ENCODE peak calls at places on chromosomes 13 and 19, in six cellular contexts. K is transverse colon, Q is AG10803, J is GM23338, Y is heart right ventricle, G is lower leg skin. I is an unnamed sample.

GRCh38 chr13:26561636-26562537 is 4.4 kb downstream of the WASF3 start:
- DNase-seq in K (no peak), Q (peak), J (peak), Y (no peak), G (no peak), I (peak)

GRCh38 chr13:113090415-113090770 is 15.2 kb upstream of the F7 start:
- DNase-seq in K (no peak), Q (no peak), J (peak), Y (no peak), G (no peak), I (no peak)

GRCh38 chr13:50189450-50189849 is 174.2 kb downstream of the KCNRG start:
- DNase-seq in K (no peak), Q (no peak), J (peak), Y (no peak), G (no peak), I (no peak)

GRCh38 chr19:32830231-32831014 is 39.1 kb downstream of the SLC7A9 start:
- DNase-seq in K (no peak), Q (peak), J (no peak), Y (no peak), G (no peak), I (peak)

GRCh38 chr19:45901432-45901903 is 945 bp downstream of the MYPOP start:
- DNase-seq in K (peak), Q (peak), J (peak), Y (peak), G (no peak), I (peak)

GRCh38 chr13:21033224-21033855 is 28.0 kb downstream of the LATS2 start:
- DNase-seq in K (peak), Q (peak), J (no peak), Y (no peak), G (peak), I (peak)

GRCh38 chr13:93345642-93346220 is 119.1 kb downstream of the GPC6 start:
- DNase-seq in K (no peak), Q (peak), J (no peak), Y (no peak), G (no peak), I (no peak)

GRCh38 chr13:101204270-101205011 is 211.9 kb downstream of the NALCN start:
- DNase-seq in K (no peak), Q (peak), J (no peak), Y (no peak), G (no peak), I (peak)

GRCh38 chr19:54364775-54365257 is at the start of gene LAIR1:
- DNase-seq in K (peak), Q (no peak), J (no peak), Y (peak), G (no peak), I (no peak)

GRCh38 chr13:102033316-102033715 is 368.5 kb downstream of the FGF14 start:
- DNase-seq in K (no peak), Q (no peak), J (no peak), Y (no peak), G (no peak), I (no peak)

GRCh38 chr19:1286451-1286858 is 782 bp downstream of the EFNA2 start:
- DNase-seq in K (no peak), Q (no peak), J (no peak), Y (no peak), G (no peak), I (no peak)

GRCh38 chr19:29509456-29509855 is 16.3 kb upstream of the VSTM2B start:
- DNase-seq in K (no peak), Q (no peak), J (no peak), Y (no peak), G (no peak), I (no peak)

GRCh38 chr13:112445411-112446271 is 69.5 kb downstream of the SPACA7 start:
- DNase-seq in K (no peak), Q (no peak), J (no peak), Y (no peak), G (no peak), I (no peak)

GRCh38 chr19:56083668-56084067 is 37.4 kb downstream of the ZNF787 start:
- DNase-seq in K (no peak), Q (no peak), J (no peak), Y (no peak), G (no peak), I (no peak)

GRCh38 chr13:21671793-21672680 is 1.2 kb downstream of the FGF9 start:
- DNase-seq in K (no peak), Q (no peak), J (peak), Y (no peak), G (no peak), I (no peak)

GRCh38 chr19:1401138-1401888 is at the start of gene GAMT:
- DNase-seq in K (peak), Q (peak), J (peak), Y (peak), G (no peak), I (no peak)

GRCh38 chr13:44267203-44267602 is 106.4 kb upstream of the SERP2 start:
- DNase-seq in K (no peak), Q (no peak), J (no peak), Y (no peak), G (no peak), I (no peak)

GRCh38 chr13:44267966-44268365 is 105.7 kb upstream of the SERP2 start:
- DNase-seq in K (no peak), Q (peak), J (no peak), Y (no peak), G (no peak), I (peak)

GRCh38 chr13:44268965-44269364 is 104.7 kb upstream of the SERP2 start:
- DNase-seq in K (no peak), Q (no peak), J (no peak), Y (no peak), G (no peak), I (no peak)

GRCh38 chr13:44266305-44266704 is 107.3 kb upstream of the SERP2 start:
- DNase-seq in K (no peak), Q (no peak), J (peak), Y (no peak), G (no peak), I (no peak)

GRCh38 chr13:44266772-44267171 is 106.9 kb upstream of the SERP2 start:
- DNase-seq in K (no peak), Q (no peak), J (no peak), Y (no peak), G (no peak), I (no peak)
- H3K4me3 ChIP-seq in K (no peak), Q (no peak), J (no peak), Y (no peak), G (no peak), I (no peak)

GRCh38 chr13:35092251-35092650 is 150.2 kb downstream of the NBEA start:
- DNase-seq in K (no peak), Q (no peak), J (no peak), Y (no peak), G (no peak), I (no peak)

DNA sequence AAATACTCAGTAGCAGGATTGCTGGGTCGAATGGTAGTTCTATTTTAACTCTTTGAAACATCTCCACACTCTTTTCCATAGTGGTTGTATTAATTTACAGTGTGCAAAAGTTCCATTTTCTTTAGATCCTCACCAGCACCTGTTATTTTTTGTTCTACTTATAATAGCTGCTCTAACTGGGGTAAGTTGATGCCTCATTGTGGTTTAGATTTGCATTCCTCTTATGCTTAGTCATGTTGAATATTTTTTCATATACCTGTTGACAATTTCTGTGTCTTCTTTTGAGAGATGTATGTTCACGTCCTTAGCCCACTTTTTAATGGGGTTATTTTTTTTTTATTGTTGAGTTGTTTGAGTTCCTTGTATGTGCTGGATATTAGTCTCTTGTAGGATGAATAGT is 144.6 kb downstream of the NBEA start:
- DNase-seq in K (no peak), Q (no peak), J (no peak), Y (no peak), G (no peak), I (peak)
- TF ChIP-seq CTCF in K (no peak), Q (no peak), J (no peak), Y (no peak), G (no peak), I (no peak)

GRCh38 chr19:48713864-48714755 is 5.4 kb downstream of the MAMSTR start:
- DNase-seq in K (peak), Q (peak), J (peak), Y (peak), G (peak), I (peak)
- H3K4me3 ChIP-seq in K (peak), Q (peak), J (peak), Y (peak), G (peak), I (peak)

DNA sequence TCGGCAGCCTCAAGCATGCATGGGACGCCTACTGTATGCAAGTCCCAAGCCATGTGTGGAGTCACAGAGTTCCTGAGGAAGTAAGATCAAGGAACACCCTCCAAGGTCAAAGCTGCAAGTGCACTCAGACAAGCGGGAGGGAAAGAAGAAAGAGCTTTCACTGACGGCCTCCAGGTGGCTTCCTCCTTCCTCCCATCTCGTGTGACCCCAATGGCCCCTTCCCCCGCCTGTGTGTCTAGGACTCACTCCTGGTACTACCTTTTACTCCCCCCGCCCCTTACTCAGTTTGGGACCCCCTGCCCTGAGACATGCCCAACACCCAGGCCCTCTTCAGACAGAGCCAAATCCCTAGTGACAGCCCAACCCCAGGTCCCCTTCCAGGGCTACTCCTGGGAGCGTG is 6.0 kb downstream of the HAUS8 start:
- DNase-seq in K (no peak), Q (no peak), J (peak), Y (no peak), G (no peak), I (no peak)
- TF ChIP-seq CTCF in K (no peak), Q (no peak), J (peak), Y (no peak), G (no peak), I (no peak)

DNA sequence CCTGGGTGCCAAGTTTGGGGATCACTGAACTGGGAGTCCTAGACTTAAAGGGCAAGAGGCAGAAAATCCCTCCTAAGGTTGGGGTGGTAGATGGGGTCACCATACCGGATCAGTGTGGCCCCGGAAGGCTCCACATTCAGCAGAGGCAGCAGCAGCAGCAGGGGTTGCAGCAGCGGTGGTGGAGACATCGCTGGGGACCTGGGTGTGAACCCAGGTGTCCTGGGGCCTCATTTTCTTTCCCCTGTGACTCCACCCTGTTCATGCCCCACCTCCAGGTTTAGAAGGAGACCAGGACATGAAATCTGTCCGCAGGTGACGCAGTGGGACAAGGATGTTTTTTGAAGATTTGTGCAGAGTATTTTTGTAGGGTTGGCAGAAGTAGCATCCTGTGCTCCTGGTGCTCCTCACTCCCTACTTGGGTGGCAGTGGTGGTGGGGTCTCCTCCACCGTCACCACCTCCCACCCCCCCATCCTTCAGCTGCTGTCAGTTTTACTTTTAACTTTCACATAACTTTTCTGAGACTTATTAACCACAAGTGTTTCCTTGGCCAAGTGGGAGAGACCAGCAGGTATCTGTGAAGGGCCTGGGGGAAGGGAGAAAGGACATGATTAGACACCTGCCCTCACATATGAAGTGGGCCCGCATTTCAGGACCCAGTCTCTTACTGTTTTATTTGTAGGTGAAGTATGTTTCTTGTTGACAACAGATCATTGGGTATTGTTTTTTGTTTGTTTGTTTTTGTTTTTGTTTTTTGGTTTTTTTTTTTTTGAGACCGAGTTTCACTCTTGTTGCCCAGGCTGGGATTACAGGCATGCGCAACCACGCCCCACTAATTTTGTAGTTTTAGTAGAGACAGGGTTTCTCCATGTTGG is at the start of gene NAPSA:
- DNase-seq in K (no peak), Q (no peak), J (no peak), Y (no peak), G (no peak), I (no peak)
- H3K4me3 ChIP-seq in K (no peak), Q (no peak), J (no peak), Y (no peak), G (no peak), I (no peak)

GRCh38 chr19:6535558-6536137 is 4.8 kb downstream of the TNFSF9 start:
- DNase-seq in K (no peak), Q (no peak), J (no peak), Y (no peak), G (no peak), I (no peak)

GRCh38 chr19:6543866-6544347 is 13.1 kb downstream of the TNFSF9 start:
- DNase-seq in K (no peak), Q (no peak), J (no peak), Y (no peak), G (no peak), I (no peak)

GRCh38 chr19:6536138-6536671 is 5.4 kb downstream of the TNFSF9 start:
- DNase-seq in K (peak), Q (no peak), J (peak), Y (no peak), G (peak), I (peak)

GRCh38 chr19:6540918-6541689 is 10.3 kb downstream of the TNFSF9 start:
- DNase-seq in K (no peak), Q (no peak), J (no peak), Y (no peak), G (no peak), I (no peak)

DNA sequence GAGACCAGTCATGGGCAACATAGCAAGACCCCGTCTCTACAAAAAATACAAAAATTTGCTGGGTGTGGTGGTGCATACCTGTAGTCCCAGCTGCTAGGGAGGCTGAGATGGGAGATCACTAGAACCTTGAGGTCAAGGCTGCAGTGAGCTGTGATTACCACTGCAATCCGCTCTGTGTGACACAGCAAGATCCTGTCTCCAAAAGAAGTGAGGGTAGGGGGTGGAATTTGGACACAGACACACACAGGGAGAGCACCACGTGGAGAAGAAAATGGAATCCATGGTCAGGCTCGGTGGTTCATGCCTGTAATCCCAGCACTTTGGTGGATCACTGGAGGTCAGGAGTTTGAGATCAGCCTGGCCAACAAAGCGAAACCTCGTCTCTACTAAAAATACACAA is 8.7 kb downstream of the TNFSF9 start:
- DNase-seq in K (no peak), Q (no peak), J (no peak), Y (no peak), G (no peak), I (no peak)
- TF ChIP-seq CTCF in K (no peak), Q (no peak), J (no peak), Y (no peak), G (no peak), I (no peak)

I was measured in fibroblast of mammary gland.